ENCODE peak calls at places on chromosome 9, in five cellular contexts. F is ovary, V is endodermal cell, P is lung, D is prostate gland. E is an unnamed sample.

GRCh38 chr9:33818832-33819500 is 2.0 kb downstream of the UBE2R2 start:
- DNase-seq in F (no peak), V (no peak), P (no peak), D (no peak), E (no peak)

GRCh38 chr9:33506626-33507370 is 17.3 kb upstream of the ANKRD18B start:
- DNase-seq in F (no peak), V (no peak), P (peak; percentile 33), D (no peak), E (peak; percentile 76)

GRCh38 chr9:129810116-129810515 is 7.1 kb downstream of the TOR1B start:
- DNase-seq in F (no peak), V (no peak), P (no peak), D (no peak), E (no peak)

GRCh38 chr9:114278881-114279570 is 43.9 kb upstream of the ORM1 start:
- DNase-seq in F (peak; percentile 16), V (peak; percentile 41), P (no peak), D (peak; percentile 41), E (peak; percentile 92)

GRCh38 chr9:101333490-101333889 is 51.3 kb downstream of the BAAT start:
- DNase-seq in F (no peak), V (no peak), P (no peak), D (no peak), E (no peak)

GRCh38 chr9:121447341-121447834 is 52.3 kb downstream of the GGTA1 start:
- DNase-seq in F (no peak), V (no peak), P (no peak), D (no peak), E (peak; percentile 19)

GRCh38 chr9:93064392-93065124 is 6.1 kb downstream of the SUSD3 start:
- DNase-seq in F (no peak), V (peak; percentile 63), P (peak; percentile 46), D (peak; percentile 13), E (no peak)

GRCh38 chr9:127835930-127836586 is 18.4 kb downstream of the ENG start:
- DNase-seq in F (peak; percentile 81), V (no peak), P (no peak), D (no peak), E (peak; percentile 65)

GRCh38 chr9:130118841-130119520 is 53.2 kb upstream of the NCS1 start:
- DNase-seq in F (no peak), V (peak; percentile 81), P (no peak), D (no peak), E (no peak)

GRCh38 chr9:87383341-87384150 is 114.1 kb upstream of the DAPK1 start:
- DNase-seq in F (no peak), V (no peak), P (no peak), D (no peak), E (no peak)

GRCh38 chr9:116550728-116551436 is 136.2 kb upstream of the TRIM32 start:
- DNase-seq in F (no peak), V (no peak), P (no peak), D (no peak), E (no peak)

GRCh38 chr9:127714916-127715442 is 484 bp downstream of the PTRH1 start:
- DNase-seq in F (no peak), V (peak; percentile 59), P (no peak), D (no peak), E (no peak)

GRCh38 chr9:129602598-129603415 is 18.1 kb downstream of the C9orf50 start:
- DNase-seq in F (no peak), V (peak; percentile 81), P (no peak), D (no peak), E (no peak)

GRCh38 chr9:124450931-124451661 is 845 bp downstream of the ADGRD2 start:
- DNase-seq in F (no peak), V (peak; percentile 63), P (no peak), D (no peak), E (no peak)
- H3K4me3 ChIP-seq in F (no peak overlapping the region), V (peak overlapping the region; percentile 66), P (no peak overlapping the region), D (no peak overlapping the region), E (no peak overlapping the region)

DNA sequence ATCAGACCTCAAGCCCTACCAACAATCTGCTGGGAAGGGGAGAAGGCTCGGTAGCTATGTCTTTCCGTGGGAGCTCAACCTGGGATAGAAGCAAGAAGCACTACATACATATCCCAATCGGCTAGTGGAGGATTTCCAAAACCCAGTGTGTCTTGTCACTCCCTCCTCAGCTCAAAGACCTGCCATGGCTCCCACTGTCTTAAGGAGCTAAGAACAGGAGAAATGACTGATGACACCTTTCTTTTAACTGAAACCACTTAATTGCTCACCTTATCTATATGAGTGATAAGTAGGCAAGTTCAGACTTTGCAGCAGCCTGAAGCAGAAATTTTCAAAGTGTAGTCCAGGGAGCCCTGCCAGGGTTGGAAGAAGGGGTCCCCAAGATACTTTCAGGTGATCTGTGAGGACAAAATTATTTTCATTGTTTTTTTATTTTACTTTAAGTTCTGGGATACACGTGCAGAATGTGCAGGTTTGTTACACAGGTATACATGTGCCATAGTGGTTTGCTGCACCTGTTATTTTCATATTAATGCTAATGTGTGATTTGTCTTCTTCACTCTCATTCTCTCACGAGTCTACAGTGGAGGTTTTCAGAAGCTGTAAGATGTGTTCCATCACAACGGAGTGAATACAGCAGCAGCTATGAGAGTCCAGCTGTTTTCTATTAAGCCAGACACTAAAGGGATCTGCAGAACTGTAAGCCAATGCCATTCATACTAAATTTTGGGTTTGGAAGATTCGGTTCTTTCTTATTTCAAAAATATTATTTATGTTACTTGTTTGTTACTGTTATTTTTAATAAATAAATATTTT is 41.4 kb downstream of the PAX5 start:
- DNase-seq in F (no peak), V (no peak), P (no peak), D (no peak), E (no peak)
- H3K36me3 ChIP-seq in F (no peaks in the 10 kb centered on the region), V (no peaks in the 10 kb centered on the region), P (no peaks in the 10 kb centered on the region), D (no peaks in the 10 kb centered on the region), E (no peaks in the 10 kb centered on the region)

GRCh38 chr9:14097666-14098065 is 216.3 kb downstream of the NFIB start:
- DNase-seq in F (no peak), V (no peak), P (no peak), D (no peak), E (no peak)
- H3K27ac ChIP-seq in F (no peak overlapping the region), V (peak overlapping the region; percentile 99), P (peak overlapping the region; percentile 87), D (peak overlapping the region; percentile 2), E (no peak overlapping the region)

GRCh38 chr9:134404376-134405358 is 78.4 kb downstream of the RXRA start:
- DNase-seq in F (no peak), V (no peak), P (no peak), D (no peak), E (no peak)
- H3K4me3 ChIP-seq in F (no peak overlapping the region), V (no peak overlapping the region), P (no peak overlapping the region), D (no peak overlapping the region), E (no peak overlapping the region)

GRCh38 chr9:306907-307306 is 92.2 kb downstream of the DOCK8 start:
- DNase-seq in F (no peak), V (peak; percentile 71), P (peak; percentile 34), D (no peak), E (no peak)

GRCh38 chr9:318646-319045 is 104.0 kb downstream of the DOCK8 start:
- DNase-seq in F (no peak), V (no peak), P (no peak), D (no peak), E (no peak)

GRCh38 chr9:316382-316965 is 101.8 kb downstream of the DOCK8 start:
- DNase-seq in F (no peak), V (no peak), P (no peak), D (no peak), E (no peak)

GRCh38 chr9:311837-312236 is 97.2 kb downstream of the DOCK8 start:
- DNase-seq in F (no peak), V (peak; percentile 51), P (no peak), D (no peak), E (no peak)

GRCh38 chr9:312596-313320 is 98.1 kb downstream of the DOCK8 start:
- DNase-seq in F (no peak), V (no peak), P (no peak), D (no peak), E (no peak)
- H3K36me3 ChIP-seq in F (no peaks in the 10 kb centered on the region), V (peaks cover 20% of the 10 kb centered on the region), P (peaks cover 7% of the 10 kb centered on the region), D (no peaks in the 10 kb centered on the region), E (no peaks in the 10 kb centered on the region)

DNA sequence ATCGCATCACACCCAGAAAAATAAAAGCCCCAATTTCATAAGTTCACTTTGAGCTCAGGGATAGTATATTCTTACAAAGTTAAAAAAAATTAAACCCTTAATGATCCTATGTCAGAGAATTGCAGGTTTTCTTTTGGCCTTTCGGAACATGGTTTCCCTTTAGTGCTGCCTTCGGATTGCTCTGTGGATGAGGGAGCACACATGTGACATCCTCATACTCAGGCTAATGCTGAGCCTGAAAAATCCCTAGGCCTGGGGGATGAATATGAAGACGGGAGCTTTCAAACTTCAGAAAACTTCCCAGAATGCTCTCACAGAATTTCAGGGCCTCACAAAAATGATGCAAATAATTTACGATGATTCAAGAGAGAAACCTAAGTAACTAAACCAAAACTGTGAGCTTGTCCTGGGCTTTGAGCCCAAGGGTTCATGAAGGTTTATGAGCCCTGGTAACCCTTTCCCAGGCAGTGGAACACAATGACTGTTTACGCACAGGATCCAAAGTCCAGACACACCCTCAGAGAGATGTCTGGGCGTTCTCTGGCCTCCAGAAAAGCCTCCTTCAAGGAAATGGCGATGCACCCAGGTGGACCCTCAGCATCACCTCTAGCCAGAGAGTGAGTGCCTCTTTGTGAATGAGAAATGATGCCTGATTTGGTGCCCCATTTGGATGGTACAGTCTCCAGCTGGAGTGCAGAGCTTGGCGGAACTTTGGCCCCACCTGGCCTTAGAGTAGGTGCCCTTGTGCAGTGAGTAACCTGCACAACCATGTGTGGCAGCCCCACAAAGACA is 145.4 kb downstream of the ENTREP1 start:
- DNase-seq in F (peak; percentile 25), V (no peak), P (no peak), D (no peak), E (no peak)
- H3K27ac ChIP-seq in F (no peak overlapping the region), V (no peak overlapping the region), P (no peak overlapping the region), D (no peak overlapping the region), E (no peak overlapping the region)

GRCh38 chr9:17003576-17004240 is 131.1 kb upstream of the CNTLN start:
- DNase-seq in F (no peak), V (no peak), P (no peak), D (no peak), E (no peak)

GRCh38 chr9:17009071-17009470 is 125.8 kb upstream of the CNTLN start:
- DNase-seq in F (no peak), V (no peak), P (no peak), D (no peak), E (no peak)

GRCh38 chr9:17004500-17004899 is 130.3 kb upstream of the CNTLN start:
- DNase-seq in F (no peak), V (no peak), P (no peak), D (no peak), E (no peak)

DNA sequence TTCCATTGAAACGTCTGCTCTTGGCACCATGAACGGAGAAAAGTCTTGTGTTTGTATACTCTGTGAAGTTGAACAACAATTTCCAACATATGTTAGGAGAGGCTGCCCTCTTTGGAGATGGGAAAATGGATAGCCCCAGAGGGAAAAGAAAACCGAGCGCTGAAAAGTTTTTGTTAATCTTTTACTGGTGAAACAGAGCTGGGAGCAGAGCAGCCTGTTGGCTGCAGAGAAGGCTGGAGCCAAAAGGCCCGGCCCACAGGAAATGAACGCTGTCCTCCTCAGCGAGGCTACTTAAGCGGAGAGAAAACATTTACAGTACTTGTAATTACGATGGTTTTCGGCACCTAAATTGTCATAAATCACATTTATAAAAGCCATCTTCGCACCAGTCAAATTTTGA is 129.8 kb upstream of the CNTLN start:
- DNase-seq in F (peak; percentile 54), V (peak; percentile 74), P (no peak), D (peak; percentile 21), E (peak; percentile 31)
- H3K4me3 ChIP-seq in F (peak overlapping the region; percentile 19), V (no peak overlapping the region), P (no peak overlapping the region), D (no peak overlapping the region), E (no peak overlapping the region)

DNA sequence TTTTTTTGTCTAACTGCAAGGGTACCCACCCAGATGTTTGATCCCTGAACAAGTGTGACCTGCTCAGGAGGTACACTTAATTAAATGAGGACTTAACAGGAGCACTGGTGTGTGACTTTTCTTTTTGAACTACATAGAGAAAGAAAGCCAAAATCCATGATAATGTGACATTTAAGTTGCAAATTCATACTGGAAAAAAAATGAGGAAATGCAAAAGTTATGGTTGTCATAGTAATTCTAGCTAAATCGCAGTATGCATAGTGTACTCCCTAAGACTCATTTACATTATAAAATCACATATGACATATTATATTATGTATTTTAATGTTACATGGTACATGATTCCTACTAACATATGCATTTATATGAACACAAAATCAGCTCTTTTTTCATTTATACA is 92.0 kb upstream of the PCSK5 start:
- DNase-seq in F (no peak), V (no peak), P (no peak), D (no peak), E (no peak)
- H3K36me3 ChIP-seq in F (no peaks in the 10 kb centered on the region), V (no peaks in the 10 kb centered on the region), P (no peaks in the 10 kb centered on the region), D (no peaks in the 10 kb centered on the region), E (no peaks in the 10 kb centered on the region)

E was measured in SJSA1.